ENCODE peak calls at places on chromosomes 7 and 10, in five cellular contexts. M is B cell, U is neural crest cell, C is nephron progenitor cell, F is substantia nigra. V is an unnamed sample.

GRCh38 chr7:302054-302992 is 12.4 kb downstream of the FOXL3 start:
- DNase-seq in F (no peak), M (no peak), C (no peak), U (no peak), V (peak; percentile 70)

GRCh38 chr10:33113111-33113856 is 155.3 kb upstream of the ITGB1 start:
- DNase-seq in M (no peak), U (no peak), C (no peak), F (no peak), V (no peak)

GRCh38 chr7:104979167-104979841 is 34.7 kb upstream of the KMT2E start:
- DNase-seq in U (no peak), F (no peak), C (peak; percentile 72), M (no peak), V (peak; percentile 54)

GRCh38 chr7:67788689-67789088 is 792.1 kb downstream of the TYW1 start:
- DNase-seq in C (peak; percentile 26), M (no peak), U (peak; percentile 5), F (no peak), V (no peak)

GRCh38 chr7:26348987-26349809 is 57.5 kb downstream of the SNX10 start:
- DNase-seq in C (no peak), M (no peak), U (no peak), F (no peak), V (no peak)

GRCh38 chr10:86258488-86258887 is 108.1 kb downstream of the GRID1 start:
- DNase-seq in F (no peak), C (no peak), M (no peak), U (no peak), V (no peak)

GRCh38 chr10:115944538-115944937 is 328.5 kb downstream of the GFRA1 start:
- DNase-seq in M (no peak), U (no peak), C (no peak), F (no peak), V (no peak)

GRCh38 chr10:61065010-61065409 is 121.0 kb upstream of the RHOBTB1 start:
- DNase-seq in C (no peak), U (no peak), M (no peak), F (no peak), V (no peak)

GRCh38 chr10:34758447-34758996 is 56.6 kb downstream of the PARD3 start:
- DNase-seq in U (no peak), M (no peak), F (no peak), C (no peak), V (no peak)